ENCODE peak calls at places on chromosomes 16 and 17, in five cellular contexts. C is neuronal stem cell, T is H9, G is H1, F is mesenchymal stem cell. O is an unnamed sample.

GRCh38 chr16:4661661-4662060 is 31.7 kb upstream of the NUDT16L1 start:
- DNase-seq in G (no peak), F (no peak), C (no peak), T (no peak), O (no peak)

GRCh38 chr16:58025351-58026138 is at the start of gene MMP15:
- DNase-seq in C (peak), T (peak), F (peak), G (peak), O (peak)

GRCh38 chr16:86442703-86443102 is 67.6 kb upstream of the FOXF1 start:
- DNase-seq in F (no peak), T (no peak), C (no peak), G (no peak), O (no peak)

GRCh38 chr17:65170839-65171238 is 33.7 kb downstream of the RGS9 start:
- DNase-seq in C (no peak), T (no peak), F (peak), G (no peak), O (no peak)

GRCh38 chr17:42016952-42017865 is at the start of gene DNAJC7:
- DNase-seq in C (peak), F (peak), T (peak), G (peak), O (peak)

GRCh38 chr17:64599187-64599676 is 62.9 kb downstream of the SMURF2 start:
- DNase-seq in G (no peak), F (no peak), T (peak), C (no peak), O (peak)

GRCh38 chr16:85209526-85210121 is 97.4 kb upstream of the CIBAR2 start:
- DNase-seq in F (no peak), G (no peak), C (no peak), T (no peak), O (peak)

GRCh38 chr16:81928975-81929374 is 82.3 kb downstream of the SDR42E1 start:
- DNase-seq in G (no peak), T (no peak), F (no peak), C (no peak), O (no peak)

GRCh38 chr17:75108193-75108592 is 1.6 kb upstream of the ARMC7 start:
- DNase-seq in C (no peak), F (no peak), T (no peak), G (no peak), O (no peak)

GRCh38 chr17:3385869-3386816 is at the start of gene OR3A2:
- DNase-seq in F (no peak), C (no peak), G (no peak), T (peak), O (no peak)

GRCh38 chr17:4945176-4945943 is 3.0 kb downstream of the PFN1 start:
- DNase-seq in C (no peak), G (no peak), T (peak), F (peak), O (peak)

GRCh38 chr17:40538936-40539705 is 26.2 kb downstream of the CCR7 start:
- DNase-seq in F (no peak), T (no peak), G (no peak), C (no peak), O (peak)

GRCh38 chr17:58413684-58414083 is 3.6 kb downstream of the RNF43 start:
- DNase-seq in F (no peak), G (no peak), C (no peak), T (no peak), O (no peak)

GRCh38 chr16:2969545-2970521 is 685 bp downstream of the PAQR4 start:
- DNase-seq in F (peak), C (peak), G (no peak), T (peak), O (peak)

GRCh38 chr16:11323551-11324336 is 21.5 kb upstream of the RMI2 start:
- DNase-seq in G (no peak), C (no peak), F (no peak), T (no peak), O (no peak)

GRCh38 chr16:78689031-78689430 is 589.6 kb downstream of the WWOX start:
- DNase-seq in C (no peak), T (no peak), F (peak), G (no peak), O (no peak)

GRCh38 chr17:2851615-2852014 is 55.4 kb downstream of the RAP1GAP2 start:
- DNase-seq in F (no peak), G (no peak), C (no peak), T (no peak), O (no peak)

GRCh38 chr16:73414636-73415035 is 366.7 kb upstream of the ZFHX3 start:
- DNase-seq in T (no peak), F (no peak), C (no peak), G (no peak), O (no peak)

GRCh38 chr16:12741176-12741575 is 62.5 kb downstream of the CPPED1 start:
- DNase-seq in F (no peak), G (no peak), T (no peak), C (no peak), O (no peak)

GRCh38 chr16:12735805-12736204 is 67.9 kb downstream of the CPPED1 start:
- DNase-seq in C (no peak), F (no peak), T (no peak), G (no peak), O (no peak)

GRCh38 chr16:12744860-12745259 is 58.8 kb downstream of the CPPED1 start:
- DNase-seq in G (no peak), F (no peak), T (no peak), C (no peak), O (no peak)

GRCh38 chr16:12737563-12737962 is 66.1 kb downstream of the CPPED1 start:
- DNase-seq in T (no peak), G (no peak), C (no peak), F (no peak), O (no peak)

GRCh38 chr16:12739738-12740137 is 63.9 kb downstream of the CPPED1 start:
- DNase-seq in T (no peak), G (no peak), C (no peak), F (no peak), O (no peak)
- H2BK12ac ChIP-seq in T (no peak), G (no peak), C (no peak), F (no peak), O (no peak)

GRCh38 chr17:44926841-44927525 is 11.7 kb upstream of the GFAP start:
- DNase-seq in T (no peak), G (no peak), F (no peak), C (no peak), O (no peak)

GRCh38 chr17:44930667-44931066 is 15.4 kb upstream of the GFAP start:
- DNase-seq in G (no peak), F (no peak), C (no peak), T (no peak), O (no peak)

GRCh38 chr17:44927696-44928095 is 12.4 kb upstream of the GFAP start:
- DNase-seq in C (no peak), T (no peak), F (no peak), G (no peak), O (no peak)

GRCh38 chr17:44928136-44928535 is 12.8 kb upstream of the GFAP start:
- DNase-seq in T (no peak), G (no peak), C (no peak), F (no peak), O (no peak)

DNA sequence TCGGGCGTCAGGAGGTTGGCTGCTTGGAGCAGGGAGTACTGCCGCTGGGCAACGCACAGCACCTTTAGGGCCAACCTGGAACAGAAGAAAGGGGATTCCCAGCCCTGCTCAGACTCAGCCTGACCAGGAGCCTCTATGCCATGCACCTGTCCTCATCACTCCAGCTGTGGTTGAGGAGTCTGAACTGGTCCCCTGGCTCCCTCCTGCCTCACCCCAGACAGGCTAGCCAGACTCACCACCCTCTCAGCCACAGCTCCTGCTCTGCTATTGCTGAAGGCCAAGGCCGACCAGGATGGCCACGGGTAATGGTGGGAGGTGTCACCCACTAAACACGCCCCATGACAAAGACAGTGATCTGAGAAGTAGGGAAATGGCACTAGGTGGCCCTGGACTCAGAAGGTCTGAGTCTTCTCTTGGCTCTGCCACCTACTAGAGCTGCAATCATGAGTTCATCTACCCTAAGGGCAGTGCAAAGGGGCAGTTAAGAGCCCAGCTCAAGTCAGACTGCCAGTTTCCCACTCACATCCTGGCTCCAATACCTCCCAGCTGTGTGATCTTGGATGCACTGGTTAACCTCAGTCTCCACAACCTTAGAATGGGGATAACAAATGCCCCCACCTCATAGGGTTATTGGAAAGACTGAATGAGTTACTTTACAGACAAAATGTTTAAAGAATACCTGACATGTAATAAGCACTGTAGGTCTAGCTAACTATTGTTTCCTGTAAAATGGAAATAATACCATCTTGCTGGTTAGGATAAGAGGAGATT is 13.8 kb upstream of the GFAP start:
- DNase-seq in F (no peak), C (no peak), G (no peak), T (no peak), O (no peak)
- H2BK12ac ChIP-seq in F (no peak), C (no peak), G (no peak), T (no peak), O (no peak)

GRCh38 chr16:1277945-1278282 is 22.0 kb downstream of the TPSD1 start:
- DNase-seq in C (no peak), G (no peak), T (no peak), F (no peak), O (no peak)

GRCh38 chr16:1276580-1276878 is 20.7 kb downstream of the TPSD1 start:
- DNase-seq in T (no peak), C (no peak), G (no peak), F (no peak), O (no peak)

GRCh38 chr16:1278456-1278855 is 22.6 kb downstream of the TPSD1 start:
- DNase-seq in F (no peak), C (no peak), G (no peak), T (no peak), O (no peak)

GRCh38 chr16:1275791-1276579 is 20.1 kb downstream of the TPSD1 start:
- DNase-seq in C (no peak), T (no peak), F (no peak), G (no peak), O (no peak)

GRCh38 chr16:1277016-1277944 is 21.4 kb downstream of the TPSD1 start:
- DNase-seq in C (no peak), G (no peak), F (no peak), T (no peak), O (no peak)
- H2BK12ac ChIP-seq in C (peak), G (peak), F (no peak), T (no peak), O (no peak)

DNA sequence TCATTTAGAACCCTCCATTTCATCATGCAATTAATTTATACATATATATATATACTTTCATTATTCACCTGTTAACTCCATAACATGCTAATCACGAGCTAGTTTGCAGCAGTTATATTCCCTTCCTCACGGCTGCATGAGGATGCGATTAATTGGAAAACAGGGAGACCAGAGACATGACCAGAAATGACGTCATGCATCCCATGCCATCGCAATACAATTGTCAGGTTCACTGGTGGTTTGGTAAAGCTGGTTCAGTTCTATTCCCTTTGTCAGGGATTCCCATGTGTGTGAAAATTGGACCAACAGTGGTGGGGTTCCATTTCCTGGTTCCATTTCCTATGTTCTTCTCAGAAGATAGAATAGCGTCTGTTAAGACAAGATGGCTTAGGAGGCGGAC is 440.4 kb upstream of the ERCC4 start:
- DNase-seq in F (no peak), G (no peak), C (no peak), T (no peak), O (no peak)
- H2BK12ac ChIP-seq in F (no peak), G (no peak), C (no peak), T (no peak), O (no peak)

GRCh38 chr16:21203155-21203797 is 8.1 kb downstream of the ZP2 start:
- DNase-seq in C (no peak), F (no peak), G (no peak), T (no peak), O (no peak)

GRCh38 chr16:21194771-21195301 is 16.5 kb downstream of the ZP2 start:
- DNase-seq in C (no peak), T (no peak), F (no peak), G (no peak), O (no peak)

GRCh38 chr16:21197621-21198020 is 13.8 kb downstream of the ZP2 start:
- DNase-seq in G (no peak), F (no peak), C (no peak), T (no peak), O (no peak)

GRCh38 chr16:21197115-21197514 is 14.3 kb downstream of the ZP2 start:
- DNase-seq in T (no peak), C (no peak), G (no peak), F (no peak), O (no peak)

GRCh38 chr16:21199607-21200218 is 11.7 kb downstream of the ZP2 start:
- DNase-seq in G (no peak), F (no peak), C (no peak), T (no peak), O (no peak)
- H2BK12ac ChIP-seq in G (no peak), F (no peak), C (no peak), T (no peak), O (no peak)

DNA sequence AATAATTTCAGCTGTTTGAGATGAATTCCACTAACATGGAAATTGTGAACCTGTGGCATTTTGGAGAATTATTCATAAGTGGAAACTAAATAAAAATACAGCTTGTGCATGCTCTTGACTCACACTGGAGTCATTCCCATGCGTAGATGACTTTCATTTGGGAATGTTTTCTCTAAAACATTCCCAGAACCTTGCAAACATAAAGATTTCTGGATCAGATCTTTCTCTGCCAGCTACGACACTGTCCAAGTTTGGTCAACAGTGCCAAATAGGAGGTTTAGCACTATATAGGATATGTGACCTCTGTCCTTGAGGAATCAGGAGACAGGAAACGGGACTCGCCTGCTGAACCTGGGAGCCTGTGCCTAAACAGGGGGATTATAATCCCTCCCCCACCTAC is 400.9 kb downstream of the SLC39A11 start:
- DNase-seq in T (no peak), G (no peak), F (no peak), C (no peak), O (no peak)
- H2BK12ac ChIP-seq in T (no peak), G (no peak), F (no peak), C (no peak), O (no peak)

GRCh38 chr17:39036009-39036408 is 68.8 kb upstream of the FBXO47 start:
- DNase-seq in C (no peak), G (no peak), F (no peak), T (no peak), O (peak)
- H2BK12ac ChIP-seq in C (no peak), G (no peak), F (no peak), T (no peak), O (no peak)

DNA sequence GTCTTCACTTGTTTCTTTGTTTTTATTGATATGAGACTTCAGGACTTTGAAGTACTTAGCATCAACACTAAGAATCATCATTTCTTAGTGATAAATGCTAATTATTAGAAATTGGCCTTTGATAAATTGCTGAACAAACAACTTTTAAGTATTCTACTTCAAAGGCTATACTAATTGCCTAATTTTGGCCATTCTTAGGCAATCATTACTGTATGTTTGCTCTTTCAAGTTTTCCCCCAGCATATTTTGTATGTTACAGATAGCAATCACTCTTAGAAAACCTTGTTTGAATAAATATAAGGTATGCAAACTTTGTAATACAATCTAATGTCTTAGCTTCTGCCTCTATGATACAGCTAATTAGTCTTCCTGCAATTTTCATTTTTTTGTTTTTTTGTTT is 46.0 kb downstream of the NQO1 start:
- DNase-seq in G (no peak), C (no peak), F (no peak), T (no peak), O (no peak)
- H2BK12ac ChIP-seq in G (no peak), C (no peak), F (no peak), T (no peak), O (no peak)